ENCODE peak calls at places on chromosomes 1 and 21, in nine cellular contexts. One of them, this sample, is unnamed. For H3K27me3, the result is how much of the 10 kb centered on the place peaks cover.

GRCh38 chr1:246018146-246018545 is 488.9 kb downstream of the SMYD3 start:
- DNase-seq in pancreas: no peak
- DNase-seq in prostate gland: no peak
- DNase-seq in tibial nerve: no peak
- DNase-seq in CD8-positive, alpha-beta T cell: no peak
- DNase-seq in small intestine: no peak
- DNase-seq in effector memory CD4-positive, alpha-beta T cell: no peak
- DNase-seq in CD8-positive, alpha-beta memory T cell: no peak
- DNase-seq in testis: no peak
- DNase-seq in this sample: no peak

GRCh38 chr1:201282931-201283829 is at the start of gene PKP1:
- DNase-seq in tibial nerve: no peak
- DNase-seq in small intestine: peak
- DNase-seq in testis: peak
- DNase-seq in CD8-positive, alpha-beta memory T cell: no peak
- DNase-seq in prostate gland: peak
- DNase-seq in pancreas: peak
- DNase-seq in effector memory CD4-positive, alpha-beta T cell: no peak
- DNase-seq in CD8-positive, alpha-beta T cell: no peak
- DNase-seq in this sample: no peak

GRCh38 chr21:32414579-32415358 is 2.3 kb downstream of the EVA1C start:
- DNase-seq in tibial nerve: no peak
- DNase-seq in CD8-positive, alpha-beta memory T cell: no peak
- DNase-seq in pancreas: no peak
- DNase-seq in testis: peak
- DNase-seq in CD8-positive, alpha-beta T cell: no peak
- DNase-seq in prostate gland: no peak
- DNase-seq in effector memory CD4-positive, alpha-beta T cell: no peak
- DNase-seq in small intestine: no peak
- DNase-seq in this sample: no peak

GRCh38 chr1:180854456-180854855 is 58.2 kb upstream of the KIAA1614 start:
- DNase-seq in pancreas: no peak
- DNase-seq in testis: no peak
- DNase-seq in small intestine: no peak
- DNase-seq in CD8-positive, alpha-beta memory T cell: no peak
- DNase-seq in prostate gland: no peak
- DNase-seq in tibial nerve: no peak
- DNase-seq in CD8-positive, alpha-beta T cell: no peak
- DNase-seq in effector memory CD4-positive, alpha-beta T cell: no peak
- DNase-seq in this sample: no peak

GRCh38 chr1:154661110-154661509 is 53.1 kb upstream of the ADAR start:
- DNase-seq in CD8-positive, alpha-beta T cell: no peak
- DNase-seq in small intestine: no peak
- DNase-seq in pancreas: no peak
- DNase-seq in CD8-positive, alpha-beta memory T cell: no peak
- DNase-seq in effector memory CD4-positive, alpha-beta T cell: no peak
- DNase-seq in testis: no peak
- DNase-seq in prostate gland: no peak
- DNase-seq in tibial nerve: no peak
- DNase-seq in this sample: no peak

GRCh38 chr1:35085421-35085820 is 6.2 kb downstream of the ZMYM1 start:
- DNase-seq in effector memory CD4-positive, alpha-beta T cell: no peak
- DNase-seq in CD8-positive, alpha-beta memory T cell: no peak
- DNase-seq in CD8-positive, alpha-beta T cell: no peak
- DNase-seq in tibial nerve: no peak
- DNase-seq in testis: no peak
- DNase-seq in pancreas: no peak
- DNase-seq in small intestine: no peak
- DNase-seq in prostate gland: peak
- DNase-seq in this sample: no peak

GRCh38 chr1:202656951-202657646 is 53.2 kb downstream of the SYT2 start:
- DNase-seq in tibial nerve: no peak
- DNase-seq in testis: no peak
- DNase-seq in CD8-positive, alpha-beta memory T cell: no peak
- DNase-seq in small intestine: no peak
- DNase-seq in pancreas: no peak
- DNase-seq in CD8-positive, alpha-beta T cell: no peak
- DNase-seq in prostate gland: no peak
- DNase-seq in effector memory CD4-positive, alpha-beta T cell: no peak
- DNase-seq in this sample: no peak

GRCh38 chr1:67058761-67059160 is 4.8 kb upstream of the SLC35D1 start:
- DNase-seq in effector memory CD4-positive, alpha-beta T cell: no peak
- DNase-seq in testis: no peak
- DNase-seq in prostate gland: no peak
- DNase-seq in pancreas: no peak
- DNase-seq in small intestine: no peak
- DNase-seq in CD8-positive, alpha-beta memory T cell: no peak
- DNase-seq in CD8-positive, alpha-beta T cell: no peak
- DNase-seq in tibial nerve: no peak
- DNase-seq in this sample: no peak

GRCh38 chr1:52657702-52658101 is 24.7 kb downstream of the SHISAL2A start:
- DNase-seq in small intestine: no peak
- DNase-seq in pancreas: no peak
- DNase-seq in CD8-positive, alpha-beta T cell: no peak
- DNase-seq in CD8-positive, alpha-beta memory T cell: no peak
- DNase-seq in effector memory CD4-positive, alpha-beta T cell: no peak
- DNase-seq in prostate gland: no peak
- DNase-seq in testis: no peak
- DNase-seq in tibial nerve: no peak
- DNase-seq in this sample: no peak

GRCh38 chr1:167152192-167152876 is 58.5 kb downstream of the STYXL2 start:
- DNase-seq in CD8-positive, alpha-beta T cell: no peak
- DNase-seq in prostate gland: no peak
- DNase-seq in testis: no peak
- DNase-seq in small intestine: no peak
- DNase-seq in CD8-positive, alpha-beta memory T cell: no peak
- DNase-seq in tibial nerve: no peak
- DNase-seq in pancreas: no peak
- DNase-seq in effector memory CD4-positive, alpha-beta T cell: no peak
- DNase-seq in this sample: no peak

GRCh38 chr1:93753766-93754763 is 72.4 kb upstream of the BCAR3 start:
- DNase-seq in prostate gland: no peak
- DNase-seq in CD8-positive, alpha-beta T cell: no peak
- DNase-seq in tibial nerve: no peak
- DNase-seq in effector memory CD4-positive, alpha-beta T cell: no peak
- DNase-seq in CD8-positive, alpha-beta memory T cell: no peak
- DNase-seq in testis: no peak
- DNase-seq in small intestine: no peak
- DNase-seq in pancreas: no peak
- DNase-seq in this sample: no peak

GRCh38 chr1:20775700-20776099 is 11.4 kb downstream of the HP1BP3 start:
- DNase-seq in effector memory CD4-positive, alpha-beta T cell: no peak
- DNase-seq in tibial nerve: no peak
- DNase-seq in testis: no peak
- DNase-seq in prostate gland: no peak
- DNase-seq in small intestine: no peak
- DNase-seq in pancreas: no peak
- DNase-seq in CD8-positive, alpha-beta T cell: no peak
- DNase-seq in CD8-positive, alpha-beta memory T cell: no peak
- DNase-seq in this sample: no peak

GRCh38 chr1:184299796-184300195 is 87.0 kb upstream of the C1orf21 start:
- DNase-seq in effector memory CD4-positive, alpha-beta T cell: no peak
- DNase-seq in CD8-positive, alpha-beta T cell: no peak
- DNase-seq in prostate gland: no peak
- DNase-seq in small intestine: no peak
- DNase-seq in CD8-positive, alpha-beta memory T cell: no peak
- DNase-seq in testis: no peak
- DNase-seq in tibial nerve: no peak
- DNase-seq in pancreas: no peak
- DNase-seq in this sample: no peak

GRCh38 chr21:38505654-38506523 is 7.6 kb upstream of the ERG start:
- DNase-seq in CD8-positive, alpha-beta memory T cell: no peak
- DNase-seq in effector memory CD4-positive, alpha-beta T cell: no peak
- DNase-seq in CD8-positive, alpha-beta T cell: no peak
- DNase-seq in pancreas: no peak
- DNase-seq in small intestine: peak
- DNase-seq in prostate gland: peak
- DNase-seq in tibial nerve: peak
- DNase-seq in testis: peak
- DNase-seq in this sample: no peak

GRCh38 chr21:17786219-17787181 is 32.7 kb downstream of the C21orf91 start:
- DNase-seq in CD8-positive, alpha-beta T cell: no peak
- DNase-seq in testis: no peak
- DNase-seq in effector memory CD4-positive, alpha-beta T cell: no peak
- DNase-seq in CD8-positive, alpha-beta memory T cell: no peak
- DNase-seq in prostate gland: no peak
- DNase-seq in pancreas: no peak
- DNase-seq in tibial nerve: no peak
- DNase-seq in small intestine: no peak
- DNase-seq in this sample: no peak

GRCh38 chr1:165383067-165383466 is 26.6 kb upstream of the LMX1A start:
- DNase-seq in small intestine: no peak
- DNase-seq in CD8-positive, alpha-beta memory T cell: no peak
- DNase-seq in effector memory CD4-positive, alpha-beta T cell: no peak
- DNase-seq in CD8-positive, alpha-beta T cell: no peak
- DNase-seq in pancreas: no peak
- DNase-seq in tibial nerve: peak
- DNase-seq in testis: peak
- DNase-seq in prostate gland: peak
- DNase-seq in this sample: no peak

GRCh38 chr1:232538224-232538942 is 91.5 kb downstream of the SIPA1L2 start:
- DNase-seq in CD8-positive, alpha-beta memory T cell: no peak
- DNase-seq in pancreas: no peak
- DNase-seq in small intestine: no peak
- DNase-seq in testis: no peak
- DNase-seq in tibial nerve: no peak
- DNase-seq in effector memory CD4-positive, alpha-beta T cell: no peak
- DNase-seq in CD8-positive, alpha-beta T cell: no peak
- DNase-seq in prostate gland: no peak
- DNase-seq in this sample: no peak

GRCh38 chr1:46689326-46689725 is 17.7 kb downstream of the TEX38 start:
- DNase-seq in prostate gland: no peak
- DNase-seq in small intestine: no peak
- DNase-seq in tibial nerve: no peak
- DNase-seq in pancreas: no peak
- DNase-seq in effector memory CD4-positive, alpha-beta T cell: no peak
- DNase-seq in CD8-positive, alpha-beta memory T cell: no peak
- DNase-seq in testis: no peak
- DNase-seq in CD8-positive, alpha-beta T cell: no peak
- DNase-seq in this sample: no peak
- H3K27ac ChIP-seq in prostate gland: no peak
- H3K27ac ChIP-seq in small intestine: no peak
- H3K27ac ChIP-seq in tibial nerve: no peak
- H3K27ac ChIP-seq in pancreas: peak
- H3K27ac ChIP-seq in effector memory CD4-positive, alpha-beta T cell: no peak
- H3K27ac ChIP-seq in CD8-positive, alpha-beta memory T cell: no peak
- H3K27ac ChIP-seq in testis: no peak
- H3K27ac ChIP-seq in CD8-positive, alpha-beta T cell: no peak
- H3K27ac ChIP-seq in this sample: no peak

GRCh38 chr1:23593556-23594148 is 34.4 kb upstream of the ID3 start:
- DNase-seq in prostate gland: peak
- DNase-seq in effector memory CD4-positive, alpha-beta T cell: no peak
- DNase-seq in pancreas: peak
- DNase-seq in tibial nerve: no peak
- DNase-seq in CD8-positive, alpha-beta T cell: no peak
- DNase-seq in CD8-positive, alpha-beta memory T cell: no peak
- DNase-seq in testis: no peak
- DNase-seq in small intestine: no peak
- DNase-seq in this sample: no peak
- H3K4me3 ChIP-seq in prostate gland: no peak
- H3K4me3 ChIP-seq in effector memory CD4-positive, alpha-beta T cell: no peak
- H3K4me3 ChIP-seq in pancreas: no peak
- H3K4me3 ChIP-seq in tibial nerve: no peak
- H3K4me3 ChIP-seq in CD8-positive, alpha-beta T cell: no peak
- H3K4me3 ChIP-seq in CD8-positive, alpha-beta memory T cell: no peak
- H3K4me3 ChIP-seq in testis: no peak
- H3K4me3 ChIP-seq in small intestine: no peak
- H3K4me3 ChIP-seq in this sample: no peak

DNA sequence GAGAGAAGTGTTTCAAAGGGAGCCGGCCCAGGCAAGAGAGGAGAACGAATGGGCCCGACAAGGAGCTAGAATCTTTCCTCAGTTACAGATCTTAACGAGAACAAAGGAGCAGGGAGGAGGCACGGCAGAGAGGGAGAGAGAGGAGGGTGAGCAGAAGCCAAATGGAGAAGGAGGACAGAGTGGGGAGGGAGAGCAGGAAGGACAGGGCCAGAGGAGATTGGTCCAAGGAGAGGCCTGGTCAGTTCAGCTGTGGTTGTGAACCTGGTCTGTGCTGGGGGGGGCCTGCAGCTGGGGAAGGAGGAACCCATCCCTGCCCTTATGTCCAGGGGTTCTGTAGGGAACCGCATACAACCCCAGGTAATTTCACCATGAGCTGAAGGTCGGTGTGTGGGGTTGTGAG is 64.4 kb upstream of the CD1D start:
- DNase-seq in prostate gland: no peak
- DNase-seq in tibial nerve: no peak
- DNase-seq in pancreas: no peak
- DNase-seq in small intestine: no peak
- DNase-seq in effector memory CD4-positive, alpha-beta T cell: no peak
- DNase-seq in CD8-positive, alpha-beta memory T cell: no peak
- DNase-seq in testis: no peak
- DNase-seq in CD8-positive, alpha-beta T cell: no peak
- DNase-seq in this sample: no peak
- H3K27me3 ChIP-seq in prostate gland: under half
- H3K27me3 ChIP-seq in tibial nerve: under half
- H3K27me3 ChIP-seq in pancreas: under half
- H3K27me3 ChIP-seq in small intestine: under half
- H3K27me3 ChIP-seq in effector memory CD4-positive, alpha-beta T cell: under half
- H3K27me3 ChIP-seq in CD8-positive, alpha-beta memory T cell: under half
- H3K27me3 ChIP-seq in testis: under half
- H3K27me3 ChIP-seq in CD8-positive, alpha-beta T cell: under half
- H3K27me3 ChIP-seq in this sample: under half

DNA sequence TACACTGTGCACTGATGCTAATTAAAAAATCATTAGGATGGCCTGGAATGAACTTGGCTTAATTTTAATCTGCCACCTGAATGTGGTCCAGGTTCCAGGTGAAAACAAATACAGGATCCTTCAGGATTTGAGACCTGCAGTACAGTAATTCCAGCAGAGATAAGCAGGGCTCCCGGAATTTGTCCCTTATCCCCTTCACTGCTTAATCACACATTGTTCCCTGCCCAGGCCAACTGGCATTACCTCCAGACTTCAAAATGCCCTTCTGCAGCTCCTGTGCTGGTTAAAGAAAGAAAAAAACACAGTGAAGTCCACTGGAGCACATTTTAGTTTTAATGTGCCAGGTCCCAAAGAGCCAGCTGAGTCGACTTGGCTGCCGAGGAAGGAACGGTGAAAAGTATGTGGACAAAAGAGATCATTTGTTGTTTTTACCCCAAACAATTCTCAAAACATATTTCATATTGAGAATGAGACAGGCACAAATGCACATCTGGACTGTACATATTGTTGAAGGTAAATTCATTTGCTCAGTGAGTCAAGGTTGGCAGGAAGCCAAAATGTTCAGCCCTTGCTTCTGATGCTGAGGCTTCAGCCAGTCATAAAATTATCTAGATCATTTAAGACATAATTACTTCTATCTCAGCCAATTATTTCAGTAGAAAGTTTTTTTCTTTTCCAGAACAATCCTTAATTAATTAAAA is 28.4 kb downstream of the DEGS1 start:
- DNase-seq in tibial nerve: no peak
- DNase-seq in testis: no peak
- DNase-seq in CD8-positive, alpha-beta memory T cell: no peak
- DNase-seq in effector memory CD4-positive, alpha-beta T cell: no peak
- DNase-seq in CD8-positive, alpha-beta T cell: no peak
- DNase-seq in prostate gland: no peak
- DNase-seq in small intestine: peak
- DNase-seq in pancreas: no peak
- DNase-seq in this sample: no peak
- H3K27ac ChIP-seq in tibial nerve: no peak
- H3K27ac ChIP-seq in testis: no peak
- H3K27ac ChIP-seq in CD8-positive, alpha-beta memory T cell: no peak
- H3K27ac ChIP-seq in effector memory CD4-positive, alpha-beta T cell: no peak
- H3K27ac ChIP-seq in CD8-positive, alpha-beta T cell: no peak
- H3K27ac ChIP-seq in prostate gland: peak
- H3K27ac ChIP-seq in small intestine: peak
- H3K27ac ChIP-seq in pancreas: peak
- H3K27ac ChIP-seq in this sample: no peak